ENCODE peak calls at places on chromosome 15, in eight cellular contexts. N is BJ, A is skeletal muscle cell, C is endothelial cell of umbilical vein, V is epithelial cell of esophagus, D is adrenal gland, M is cardiac fibroblast, F is esophagus squamous epithelium. X is an unnamed sample.

GRCh38 chr15:52780172-52780980 is 9.8 kb downstream of the ONECUT1 start:
- DNase-seq in V (peak), N (peak), C (peak), A (no peak), D (peak), F (no peak), M (peak), X (peak)

GRCh38 chr15:25933456-25934158 is 70.5 kb upstream of the ATP10A start:
- DNase-seq in D (peak), N (peak), C (no peak), A (peak), M (peak), F (no peak), V (peak), X (peak)

GRCh38 chr15:58931985-58932384 is 1.5 kb downstream of the SLTM start:
- DNase-seq in V (peak), N (no peak), C (peak), F (no peak), M (peak), A (no peak), D (no peak), X (peak)

GRCh38 chr15:25182098-25182478 is 227.3 kb downstream of the SNRPN start:
- DNase-seq in D (no peak), N (no peak), C (no peak), F (no peak), V (no peak), A (no peak), M (no peak), X (no peak)

GRCh38 chr15:23416349-23417276 is 30.4 kb downstream of the GOLGA6L2 start:
- DNase-seq in A (no peak), C (no peak), M (no peak), D (no peak), V (no peak), F (no peak), N (no peak), X (no peak)

GRCh38 chr15:69574506-69574905 is 121.9 kb downstream of the RPLP1 start:
- DNase-seq in C (no peak), D (no peak), A (no peak), M (no peak), V (no peak), N (no peak), F (no peak), X (no peak)

GRCh38 chr15:29556385-29556784 is 265.9 kb downstream of the TJP1 start:
- DNase-seq in A (no peak), M (peak), D (no peak), C (no peak), F (no peak), V (no peak), N (no peak), X (peak)

GRCh38 chr15:82951472-82952155 is 906 bp downstream of the HOMER2 start:
- DNase-seq in C (no peak), M (no peak), A (no peak), F (no peak), V (peak), D (no peak), N (no peak), X (no peak)

GRCh38 chr15:78149805-78150751 is 916 bp downstream of the IDH3A start:
- DNase-seq in V (peak), A (no peak), D (no peak), F (no peak), N (no peak), M (peak), C (peak), X (peak)

GRCh38 chr15:51312132-51312531 is 26.3 kb downstream of the CYP19A1 start:
- DNase-seq in A (no peak), N (no peak), V (no peak), C (no peak), F (no peak), D (no peak), M (peak), X (peak)

GRCh38 chr15:41523097-41523496 is 9.5 kb upstream of the LTK start:
- DNase-seq in N (no peak), M (no peak), A (no peak), D (no peak), F (no peak), C (no peak), V (no peak), X (no peak)

GRCh38 chr15:83970290-83970890 is 265.2 kb upstream of the GOLGA6L4 start:
- DNase-seq in M (peak), D (no peak), V (no peak), C (no peak), F (no peak), A (peak), N (no peak), X (no peak)

GRCh38 chr15:31473384-31474058 is 146.9 kb downstream of the KLF13 start:
- DNase-seq in D (no peak), V (no peak), A (no peak), C (peak), M (no peak), F (no peak), N (no peak), X (no peak)

GRCh38 chr15:101256756-101257155 is 4.9 kb upstream of the CHSY1 start:
- DNase-seq in V (no peak), A (no peak), M (no peak), F (no peak), N (no peak), D (no peak), C (no peak), X (no peak)

GRCh38 chr15:89812126-89812846 is 2.4 kb downstream of the ANPEP start:
- DNase-seq in F (no peak), V (no peak), A (no peak), N (no peak), M (peak), C (no peak), D (no peak), X (peak)

GRCh38 chr15:79682285-79682684 is 214.5 kb downstream of the MTHFS start:
- DNase-seq in A (peak), D (peak), V (peak), M (peak), F (no peak), N (peak), C (peak), X (peak)

GRCh38 chr15:64522226-64522823 is 61.9 kb downstream of the ZNF609 start:
- DNase-seq in D (no peak), F (no peak), M (no peak), N (no peak), A (no peak), C (no peak), V (no peak), X (peak)
- H3K4me3 ChIP-seq in D (no peak), F (no peak), M (no peak), N (no peak), A (no peak), C (no peak), V (no peak), X (no peak)

GRCh38 chr15:85311647-85312046 is 68.8 kb upstream of the AKAP13 start:
- DNase-seq in D (no peak), N (no peak), M (no peak), V (no peak), A (no peak), F (no peak), C (no peak), X (no peak)
- H3K4me3 ChIP-seq in D (no peak), N (no peak), M (no peak), V (no peak), A (no peak), F (no peak), C (no peak), X (no peak)

GRCh38 chr15:76150971-76151598 is 91.3 kb downstream of the TMEM266 start:
- DNase-seq in D (peak), C (peak), A (peak), N (peak), V (peak), F (no peak), M (peak), X (peak)
- H3K4me3 ChIP-seq in D (no peak), C (no peak), A (no peak), N (no peak), V (no peak), F (no peak), M (no peak), X (no peak)

DNA sequence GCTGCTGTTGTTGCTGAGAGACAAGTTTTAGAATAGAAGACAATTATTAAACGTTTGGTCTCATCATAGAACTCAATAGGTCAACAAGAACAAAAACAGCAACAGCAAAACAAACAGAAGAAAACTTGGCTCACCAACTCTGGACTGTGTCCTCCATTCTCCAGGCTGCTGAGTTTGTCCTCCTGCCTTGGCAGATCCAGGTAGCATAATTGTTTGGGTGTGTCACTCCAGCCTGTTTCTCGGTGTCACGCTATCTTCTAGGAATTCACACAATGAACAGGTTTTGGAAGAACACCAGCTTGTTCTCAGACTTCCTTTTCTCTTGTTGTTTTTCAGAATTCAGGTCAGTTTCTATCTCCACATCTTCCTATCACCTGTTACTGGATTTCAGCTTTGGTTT is 34.7 kb downstream of the ARRDC4 start:
- DNase-seq in V (peak), D (no peak), C (no peak), N (no peak), M (no peak), F (no peak), A (no peak), X (no peak)
- H3K4me3 ChIP-seq in V (no peak), D (no peak), C (no peak), N (no peak), M (no peak), F (no peak), A (no peak), X (no peak)

GRCh38 chr15:62163397-62163796 is 1.7 kb downstream of the C2CD4B start:
- DNase-seq in V (no peak), A (no peak), D (no peak), M (no peak), F (no peak), C (peak), N (no peak), X (no peak)

GRCh38 chr15:62165029-62165792 is at the start of gene C2CD4B:
- DNase-seq in M (peak), D (peak), F (no peak), N (no peak), C (peak), V (peak), A (no peak), X (no peak)

GRCh38 chr15:62163847-62164499 is 1.1 kb downstream of the C2CD4B start:
- DNase-seq in C (peak), D (no peak), M (peak), A (no peak), N (no peak), V (peak), F (no peak), X (no peak)

GRCh38 chr15:62165793-62166380 is 802 bp upstream of the C2CD4B start:
- DNase-seq in C (peak), F (no peak), D (no peak), N (no peak), A (peak), V (no peak), M (peak), X (peak)

DNA sequence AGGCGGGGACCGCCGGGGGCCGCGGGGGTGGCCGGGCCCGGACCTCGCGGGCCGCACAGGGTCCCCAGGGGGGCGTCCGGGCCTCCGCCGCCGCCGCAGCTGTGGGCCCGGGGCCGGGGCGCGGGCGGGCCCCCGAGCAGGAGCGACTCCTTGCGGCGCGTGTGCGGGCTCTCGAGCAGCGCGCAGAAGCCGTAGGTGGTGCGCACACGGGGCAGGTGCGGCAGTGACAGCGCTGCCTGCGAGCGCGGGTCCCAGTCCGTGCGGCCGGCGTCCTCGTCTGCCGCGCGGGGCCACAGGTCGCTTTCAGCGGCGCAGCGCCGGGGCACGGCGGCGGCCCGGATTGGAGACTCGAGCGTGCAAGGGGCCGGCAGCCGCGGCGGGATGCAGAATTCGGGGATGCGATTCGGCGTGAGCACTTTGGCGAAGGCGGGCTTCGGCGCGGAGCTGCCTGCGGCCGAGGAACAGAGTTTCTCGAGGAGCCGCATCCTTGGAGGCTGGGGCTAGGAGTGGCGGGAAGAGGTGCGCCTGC is 521 bp downstream of the C2CD4B start:
- DNase-seq in F (no peak), V (peak), N (no peak), M (peak), D (no peak), C (no peak), A (no peak), X (no peak)
- H3K4me3 ChIP-seq in F (peak), V (peak), N (no peak), M (peak), D (no peak), C (peak), A (peak), X (peak)

GRCh38 chr15:64905941-64906340 is 5.8 kb upstream of the ANKDD1A start:
- DNase-seq in C (no peak), M (no peak), V (no peak), D (no peak), A (no peak), N (no peak), F (no peak), X (no peak)
- H3K4me3 ChIP-seq in C (no peak), M (no peak), V (no peak), D (no peak), A (no peak), N (no peak), F (no peak), X (no peak)

GRCh38 chr15:33154366-33155166 is 39.9 kb downstream of the FMN1 start:
- DNase-seq in C (no peak), N (peak), D (peak), M (peak), V (peak), F (no peak), A (peak), X (no peak)
- H3K4me3 ChIP-seq in C (no peak), N (no peak), D (no peak), M (no peak), V (no peak), F (no peak), A (peak), X (no peak)

DNA sequence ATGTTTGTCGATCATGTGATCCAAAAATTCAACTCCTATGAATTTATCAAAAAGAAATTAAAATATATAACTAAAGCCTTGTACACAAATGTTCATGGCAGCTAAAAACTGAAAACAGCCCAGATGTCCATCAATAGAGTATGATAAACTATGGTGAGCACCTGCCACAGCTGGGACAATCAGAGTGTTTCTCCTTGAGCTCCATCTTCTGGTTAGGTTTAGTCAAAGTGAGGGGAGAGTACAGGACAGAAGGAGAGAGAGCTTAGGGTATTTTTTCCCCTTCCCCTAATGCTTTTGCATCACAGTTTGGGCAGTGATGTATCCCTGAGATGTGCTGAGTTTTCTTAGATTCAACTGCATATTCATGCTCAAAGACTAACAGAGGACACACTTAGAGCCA is 65.5 kb downstream of the FSIP1 start:
- DNase-seq in F (no peak), D (no peak), M (no peak), C (no peak), V (no peak), N (no peak), A (no peak), X (no peak)
- H3K4me3 ChIP-seq in F (no peak), D (no peak), M (no peak), C (no peak), V (no peak), N (no peak), A (no peak), X (no peak)

GRCh38 chr15:99704444-99704838 is 28.8 kb downstream of the LYSMD4 start:
- DNase-seq in M (peak), D (peak), F (no peak), N (peak), A (peak), C (peak), V (peak), X (peak)
- H3K4me3 ChIP-seq in M (no peak), D (no peak), F (no peak), N (no peak), A (no peak), C (no peak), V (no peak), X (no peak)

GRCh38 chr15:36950371-36950770 is 150.0 kb downstream of the MEIS2 start:
- DNase-seq in M (no peak), V (no peak), A (no peak), D (no peak), F (no peak), N (no peak), C (no peak), X (no peak)

GRCh38 chr15:36947035-36947719 is 153.2 kb downstream of the MEIS2 start:
- DNase-seq in D (no peak), N (no peak), V (no peak), F (no peak), A (no peak), M (no peak), C (no peak), X (no peak)

GRCh38 chr15:36953346-36953745 is 147.0 kb downstream of the MEIS2 start:
- DNase-seq in V (no peak), A (no peak), M (no peak), F (no peak), D (no peak), C (no peak), N (no peak), X (no peak)

GRCh38 chr15:36951747-36952247 is 148.6 kb downstream of the MEIS2 start:
- DNase-seq in F (no peak), M (peak), V (peak), C (peak), D (no peak), N (peak), A (peak), X (peak)

GRCh38 chr15:36948982-36949381 is 151.4 kb downstream of the MEIS2 start:
- DNase-seq in V (no peak), M (no peak), C (no peak), F (no peak), A (no peak), D (no peak), N (no peak), X (no peak)
- H3K4me3 ChIP-seq in V (no peak), M (no peak), C (no peak), F (no peak), A (no peak), D (no peak), N (no peak), X (no peak)

X was measured in fibroblast of the aortic adventitia.